ENCODE peak calls at places on chromosomes 5 and 9, in four cellular contexts. R is GM23338, G is choroid plexus epithelial cell, B is pons. T is an unnamed sample.

GRCh38 chr5:144691936-144692335 is 521.3 kb downstream of the KCTD16 start:
- DNase-seq in R (no peak), G (no peak), B (no peak), T (no peak)

GRCh38 chr5:65742565-65743231 is 20.7 kb downstream of the NLN start:
- DNase-seq in R (peak), G (peak), B (peak), T (peak)

GRCh38 chr5:2207966-2208544 is 325.3 kb upstream of the IRX4 start:
- DNase-seq in G (no peak), R (peak), B (peak), T (peak)

GRCh38 chr5:146173597-146173996 is 8.9 kb downstream of the LARS1 start:
- DNase-seq in B (no peak), G (no peak), R (no peak), T (no peak)

GRCh38 chr5:80182802-80183645 is 72.8 kb downstream of the SERINC5 start:
- DNase-seq in G (no peak), B (no peak), R (peak), T (no peak)

GRCh38 chr9:1083325-1083913 is 33.3 kb downstream of the DMRT2 start:
- DNase-seq in G (no peak), R (peak), B (peak), T (peak)

GRCh38 chr9:8822667-8823025 is 1023.1 kb upstream of the DMAC1 start:
- DNase-seq in B (no peak), G (no peak), R (no peak), T (no peak)

GRCh38 chr9:82057805-82058204 is 69.2 kb downstream of the SPATA31D1 start:
- DNase-seq in G (no peak), R (no peak), B (no peak), T (no peak)

GRCh38 chr9:134502261-134503211 is 139.1 kb upstream of the COL5A1 start:
- DNase-seq in R (no peak), G (peak), B (no peak), T (peak)

GRCh38 chr5:68953151-68953884 is 140.5 kb upstream of the SLC30A5 start:
- DNase-seq in B (no peak), R (no peak), G (no peak), T (no peak)

GRCh38 chr9:100914266-100914665 is 114.3 kb upstream of the PLPPR1 start:
- DNase-seq in G (no peak), B (no peak), R (no peak), T (no peak)

GRCh38 chr5:129046151-129046550 is 48.4 kb upstream of the ISOC1 start:
- DNase-seq in B (no peak), R (no peak), G (peak), T (no peak)

GRCh38 chr5:147455822-147456221 is 54.0 kb downstream of the DPYSL3 start:
- DNase-seq in G (no peak), B (no peak), R (no peak), T (no peak)

GRCh38 chr5:149837680-149838269 is 106.8 kb downstream of the PDE6A start:
- DNase-seq in R (peak), G (peak), B (peak), T (peak)

GRCh38 chr9:4463824-4464223 is 26.4 kb upstream of the SLC1A1 start:
- DNase-seq in R (no peak), B (no peak), G (peak), T (no peak)

GRCh38 chr5:74409166-74409706 is 231.3 kb downstream of the ENC1 start:
- DNase-seq in G (no peak), B (no peak), R (no peak), T (no peak)

GRCh38 chr5:141630570-141631140 is 6.0 kb downstream of the HDAC3 start:
- DNase-seq in G (no peak), B (no peak), R (no peak), T (no peak)

GRCh38 chr5:34718516-34718915 is 62.4 kb downstream of the RAI14 start:
- DNase-seq in B (no peak), G (peak), R (peak), T (no peak)

GRCh38 chr9:133199648-133200321 is 9.3 kb downstream of the OBP2B start:
- DNase-seq in G (no peak), R (peak), B (peak), T (no peak)

GRCh38 chr5:35031276-35031675 is 16.5 kb downstream of the AGXT2 start:
- DNase-seq in R (peak), G (peak), B (no peak), T (no peak)

GRCh38 chr5:178818094-178818493 is 41.7 kb upstream of the ZNF354B start:
- DNase-seq in R (peak), B (no peak), G (no peak), T (no peak)

GRCh38 chr9:110131499-110131898 is 76.5 kb downstream of the C9orf152 start:
- DNase-seq in B (no peak), G (no peak), R (peak), T (no peak)

GRCh38 chr9:108813951-108814601 is 41.7 kb downstream of the ACTL7B start:
- DNase-seq in R (peak), G (peak), B (peak), T (peak)

T was measured in SJCRH30.